ENCODE peak calls at places on chromosomes 1 and 21, in four cellular contexts. D is HepG2, J is H1, E is GM12878. K is an unnamed sample.

GRCh38 chr1:115193026-115193425 is 103.7 kb upstream of the TSPAN2 start:
- DNase-seq in D (no peak), J (no peak), E (no peak), K (no peak)

GRCh38 chr1:243883551-243883950 is 33.5 kb upstream of the AKT3 start:
- DNase-seq in D (no peak), J (no peak), E (no peak), K (no peak)

GRCh38 chr1:236907205-236907604 is 97.0 kb downstream of the MT1HL1 start:
- DNase-seq in D (no peak), J (no peak), E (no peak), K (no peak)

GRCh38 chr1:109821221-109821669 is 57.5 kb upstream of the EPS8L3 start:
- DNase-seq in D (no peak), J (no peak), E (no peak), K (no peak)

GRCh38 chr21:42674351-42674940 is 21.0 kb downstream of the PDE9A start:
- DNase-seq in D (no peak), J (no peak), E (no peak), K (no peak)

GRCh38 chr1:46721806-46722205 is 2.9 kb upstream of the EFCAB14 start:
- DNase-seq in D (no peak), J (no peak), E (no peak), K (no peak)

GRCh38 chr21:33539612-33540011 is 2.3 kb downstream of the GART start:
- DNase-seq in D (no peak), J (no peak), E (no peak), K (no peak)

GRCh38 chr1:237124856-237125462 is 83.0 kb downstream of the RYR2 start:
- DNase-seq in D (peak; percentile 13), J (no peak), E (no peak), K (no peak)

GRCh38 chr1:32349211-32349708 is 13.0 kb downstream of the FAM229A start:
- DNase-seq in D (peak; percentile 74), J (no peak), E (no peak), K (no peak)

GRCh38 chr1:23598424-23598823 is 39.1 kb upstream of the ID3 start:
- DNase-seq in D (peak; percentile 33), J (peak; percentile 86), E (no peak), K (peak; percentile 86)

GRCh38 chr1:89987170-89987819 is 7.6 kb upstream of the ZNF326 start:
- DNase-seq in D (peak; percentile 62), J (no peak), E (peak; percentile 45), K (peak; percentile 63)

GRCh38 chr1:99005142-99005491 is 456 bp upstream of the PLPPR5 start:
- DNase-seq in D (no peak), J (no peak), E (no peak), K (no peak)

GRCh38 chr1:247357781-247358211 is 26.1 kb upstream of the ZNF496 start:
- DNase-seq in D (no peak), J (no peak), E (peak; percentile 77), K (no peak)

GRCh38 chr1:182299728-182300581 is 91.6 kb downstream of the GLUL start:
- DNase-seq in D (peak; percentile 78), J (no peak), E (no peak), K (no peak)

GRCh38 chr1:40389871-40390560 is 16.5 kb downstream of the SMAP2 start:
- DNase-seq in D (peak; percentile 98), J (no peak), E (no peak), K (no peak)

GRCh38 chr1:31300193-31300592 is 3.4 kb downstream of the ZCCHC17 start:
- DNase-seq in D (no peak), J (no peak), E (no peak), K (no peak)

GRCh38 chr1:229621663-229622062 is 4.3 kb downstream of the TAF5L start:
- DNase-seq in D (no peak), J (no peak), E (no peak), K (no peak)

DNA sequence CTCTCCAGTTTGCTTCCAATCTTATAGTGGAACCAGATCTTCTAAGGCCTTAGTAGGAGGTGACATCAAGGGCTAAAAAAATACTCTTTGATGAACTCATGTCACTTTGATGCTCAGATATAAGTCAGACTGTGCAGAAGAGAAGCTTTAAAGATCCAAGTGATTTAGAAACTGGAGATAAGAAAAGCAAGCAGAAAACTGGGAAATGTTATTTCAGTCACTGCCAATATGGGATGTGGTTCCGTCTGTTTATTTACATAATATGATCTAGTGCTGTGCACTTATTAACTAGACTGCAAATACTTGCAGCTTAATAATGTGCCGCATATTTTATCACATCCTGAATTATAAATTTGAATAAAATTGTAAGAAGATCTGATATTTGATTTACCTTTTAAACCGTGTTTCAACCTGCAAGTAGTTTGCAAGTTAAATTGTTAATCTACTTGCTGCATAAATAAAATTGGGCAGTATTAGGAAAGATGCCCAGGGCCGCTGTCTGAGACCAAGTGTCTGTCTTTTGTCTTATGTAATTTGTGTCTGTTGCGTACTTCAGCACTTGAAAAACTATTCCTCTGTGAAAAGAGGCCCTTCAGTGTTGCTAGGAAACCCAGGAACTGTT is 29.6 kb downstream of the CXADR start:
- DNase-seq in D (peak; percentile 94), J (no peak), E (no peak), K (no peak)
- H3K4me1 ChIP-seq in D (peaks cover 92% of the 10 kb centered on the region), J (peaks cover 4% of the 10 kb centered on the region), E (no peaks in the 10 kb centered on the region), K (no peaks in the 10 kb centered on the region)

DNA sequence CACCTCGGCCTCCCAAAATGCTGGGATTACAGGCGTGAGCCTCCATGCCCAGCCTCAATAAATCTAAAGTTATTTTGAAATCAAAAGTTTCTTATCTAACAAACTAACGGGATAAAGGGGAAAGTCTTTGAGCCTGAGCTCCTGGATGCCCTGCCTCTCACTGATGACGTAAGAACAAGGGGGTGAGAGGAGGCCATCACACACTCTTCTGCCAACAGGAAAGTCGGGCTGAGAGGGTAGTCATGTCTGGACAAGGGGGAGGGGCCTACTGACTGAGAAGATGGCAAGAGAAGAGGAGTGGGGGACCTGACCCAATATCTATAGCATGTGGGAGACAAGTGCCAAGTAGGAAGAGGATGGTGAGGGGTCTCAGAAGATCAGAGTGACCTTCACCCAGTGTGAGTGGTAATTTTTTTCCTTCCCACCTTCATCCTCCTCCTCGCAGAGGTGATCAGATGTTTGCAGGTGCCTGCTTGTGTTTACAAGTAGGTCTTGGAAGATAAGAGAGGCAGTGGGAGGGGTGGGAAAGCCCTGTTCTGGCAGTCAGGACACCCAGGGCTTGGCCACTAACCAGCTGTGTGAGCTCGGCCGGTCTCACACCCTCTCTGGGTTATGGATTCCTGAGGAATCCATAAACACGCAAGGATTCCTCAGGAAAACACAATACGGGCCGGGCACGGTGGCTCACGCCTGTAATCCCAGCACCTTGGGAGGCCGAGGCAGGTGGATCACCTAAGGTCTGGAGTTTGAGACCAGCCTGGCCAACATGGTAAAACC is 9.6 kb downstream of the UQCRHL start:
- DNase-seq in D (no peak), J (no peak), E (no peak), K (no peak)
- TF ChIP-seq SUZ12 in D (no peak), J (no peak), E (no peak), K (no peak)

DNA sequence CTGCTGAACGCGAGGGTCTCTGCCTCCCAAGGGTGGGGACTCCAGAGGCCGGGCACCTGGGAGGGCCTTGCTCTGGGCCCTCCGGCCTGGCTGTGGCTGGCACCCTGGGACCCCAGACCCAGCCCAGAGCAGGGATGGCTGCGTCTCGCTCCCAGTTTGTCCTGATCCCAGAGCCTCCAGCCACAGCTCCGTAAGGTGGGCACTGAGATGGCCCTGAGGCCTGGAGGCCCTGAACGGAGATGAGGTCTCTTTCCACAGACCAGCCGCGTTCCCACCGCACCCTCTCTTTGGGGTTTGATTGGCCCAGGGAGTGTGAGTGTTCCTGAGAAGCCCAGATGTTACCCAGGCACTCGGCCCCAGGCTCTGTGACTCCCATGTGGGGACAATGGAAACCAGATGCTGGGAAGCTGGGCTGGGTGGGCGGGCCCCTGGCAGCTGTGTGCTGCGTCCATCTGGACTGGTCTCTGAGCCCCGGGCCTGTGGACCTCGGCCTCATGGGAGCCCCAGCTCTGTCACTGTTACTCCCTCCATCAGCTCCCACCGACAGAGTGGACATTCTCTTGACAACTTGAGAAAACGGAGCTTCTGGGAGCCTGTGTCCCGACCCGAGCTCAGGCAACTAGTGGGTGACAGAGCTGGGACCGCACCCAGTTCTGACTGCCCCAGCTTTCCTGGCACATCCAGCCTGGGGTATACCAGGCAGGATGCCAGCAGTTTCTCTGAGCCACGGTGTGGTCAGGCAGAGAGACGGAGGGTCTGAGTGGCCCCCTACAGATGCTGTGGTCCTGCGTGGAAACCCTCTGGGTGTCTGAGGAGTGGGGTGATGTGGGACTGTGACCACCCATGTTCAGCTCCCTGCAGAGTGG is 9.8 kb upstream of the COL6A1 start:
- DNase-seq in D (no peak), J (no peak), E (no peak), K (no peak)
- TF ChIP-seq ZNF274 in D (no peak), J (no peak), E (no peak), K (no peak)

GRCh38 chr1:235304549-235305451 is 23.2 kb downstream of the ARID4B start:
- DNase-seq in D (no peak), J (no peak), E (no peak), K (no peak)
- H3K4me1 ChIP-seq in D (peaks cover 45% of the 10 kb centered on the region), J (no peaks in the 10 kb centered on the region), E (no peaks in the 10 kb centered on the region), K (no peaks in the 10 kb centered on the region)

GRCh38 chr1:36962991-36963390 is 71.3 kb downstream of the GRIK3 start:
- DNase-seq in D (no peak), J (no peak), E (no peak), K (no peak)
- TF ChIP-seq SUZ12 in D (no peak), J (no peak), E (no peak), K (no peak)

DNA sequence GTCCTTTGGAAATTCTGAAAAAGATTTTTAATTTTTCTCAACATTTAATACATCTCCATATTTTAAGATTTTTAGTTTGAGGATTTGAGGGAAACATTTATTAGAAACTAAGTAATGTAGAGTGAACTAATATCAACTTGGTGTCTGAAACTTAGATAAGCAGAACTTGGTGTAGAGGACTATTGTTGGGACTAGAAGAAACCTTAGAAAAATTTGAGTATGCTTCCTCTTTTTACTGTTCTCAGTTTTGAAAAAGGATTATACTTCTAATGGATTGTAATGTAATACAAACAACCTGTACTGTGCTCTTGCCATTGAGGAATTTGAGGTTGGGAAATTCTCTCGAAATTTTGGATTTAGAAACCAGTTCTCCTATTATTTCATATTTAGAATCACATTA is 2.4 kb downstream of the FNBP1L start:
- DNase-seq in D (no peak), J (no peak), E (no peak), K (no peak)
- TF ChIP-seq ZNF274 in D (no peak), J (no peak), E (no peak), K (no peak)

DNA sequence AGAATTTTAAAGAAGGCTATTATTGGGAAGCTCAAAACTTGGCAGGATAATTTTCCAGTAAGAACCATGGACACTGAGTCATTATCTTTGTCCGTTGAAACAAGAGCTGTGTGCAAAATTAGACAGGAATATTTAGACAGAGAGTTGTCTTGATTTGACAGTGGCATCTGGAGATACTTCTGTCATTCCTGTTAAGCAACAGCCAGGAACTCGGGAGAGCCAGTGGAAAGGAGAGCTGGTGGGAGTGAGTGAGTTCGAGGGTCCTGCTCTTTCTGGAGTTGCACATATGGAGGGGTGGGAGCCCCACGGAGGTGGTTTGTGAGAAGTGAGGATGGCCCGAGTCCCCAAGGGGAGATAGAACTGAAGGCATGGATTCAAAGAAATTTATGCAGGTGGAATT is 3.1 kb downstream of the COQ8A start:
- DNase-seq in D (no peak), J (no peak), E (no peak), K (no peak)
- H3K4me1 ChIP-seq in D (peaks cover 79% of the 10 kb centered on the region), J (peaks cover 2% of the 10 kb centered on the region), E (peaks cover 5% of the 10 kb centered on the region), K (peaks cover 16% of the 10 kb centered on the region)

GRCh38 chr1:180970333-180971079 is 52.2 kb downstream of the STX6 start:
- DNase-seq in D (no peak), J (no peak), E (no peak), K (no peak)
- TF ChIP-seq SUZ12 in D (no peak), J (no peak), E (no peak), K (no peak)

K was measured in NT2/D1.